ENCODE peak calls at places on chromosomes 1 and 21, in nine cellular contexts. S is body of pancreas, L is IMR-90, N is ovary, Y is transverse colon, B is upper lobe of left lung, P is breast epithelium, I is uterus, D is spleen. W is an unnamed sample.
A peak's percentile ranks its signal among the peaks of the same experiment; 100 is the strongest.

GRCh38 chr1:47618830-47619229 is 181.0 kb downstream of the FOXD2 start:
- DNase-seq in B (no peak), P (no peak), I (no peak), N (no peak), Y (no peak), D (no peak), L (no peak), S (no peak), W (peak; percentile 26)

GRCh38 chr1:157000686-157001085 is 44.9 kb downstream of the ARHGEF11 start:
- DNase-seq in I (no peak), Y (no peak), P (no peak), B (no peak), S (no peak), D (no peak), N (no peak), L (peak; percentile 32), W (no peak)

GRCh38 chr1:207058252-207058651 is 5.2 kb downstream of the PFKFB2 start:
- DNase-seq in N (no peak), L (no peak), S (no peak), B (no peak), Y (no peak), P (no peak), D (no peak), I (no peak), W (no peak)

GRCh38 chr1:8533124-8533523 is 215.2 kb downstream of the SLC45A1 start:
- DNase-seq in I (no peak), P (no peak), B (no peak), D (no peak), N (no peak), S (no peak), Y (no peak), L (no peak), W (no peak)

GRCh38 chr1:65062339-65062738 is 85.7 kb upstream of the AK4 start:
- DNase-seq in I (no peak), Y (no peak), B (no peak), D (no peak), N (no peak), S (no peak), L (no peak), P (no peak), W (no peak)

GRCh38 chr1:154006136-154006535 is 15.6 kb downstream of the RPS27 start:
- DNase-seq in B (no peak), P (no peak), N (no peak), Y (no peak), I (no peak), D (no peak), S (no peak), L (peak; percentile 86), W (no peak)

GRCh38 chr21:29697555-29698193 is 242.1 kb downstream of the GRIK1 start:
- DNase-seq in B (no peak), L (peak; percentile 9), N (no peak), Y (no peak), D (no peak), S (peak; percentile 27), P (no peak), I (no peak), W (no peak)

GRCh38 chr1:2347907-2348306 is 43.4 kb downstream of the MORN1 start:
- DNase-seq in N (peak; percentile 26), Y (no peak), S (no peak), I (no peak), B (peak; percentile 59), P (no peak), D (no peak), L (no peak), W (no peak)

GRCh38 chr21:40333731-40334130 is 466.5 kb downstream of the PCP4 start:
- DNase-seq in N (no peak), Y (no peak), D (no peak), S (no peak), B (no peak), I (no peak), P (no peak), L (no peak), W (no peak)

GRCh38 chr1:207806531-207807394 is 54.9 kb downstream of the CD46 start:
- DNase-seq in Y (no peak), D (no peak), I (no peak), S (no peak), L (peak; percentile 53), P (no peak), N (no peak), B (no peak), W (peak; percentile 89)

GRCh38 chr21:38042246-38042645 is 126.0 kb upstream of the KCNJ6 start:
- DNase-seq in S (no peak), L (no peak), N (no peak), D (no peak), B (no peak), I (no peak), Y (no peak), P (no peak), W (no peak)

GRCh38 chr1:88330201-88330600 is 353.9 kb upstream of the PKN2 start:
- DNase-seq in D (no peak), Y (no peak), S (no peak), I (no peak), P (no peak), B (no peak), L (no peak), N (no peak), W (no peak)

GRCh38 chr1:42380617-42381423 is at the start of gene RIMKLA:
- DNase-seq in Y (peak; percentile 69), P (peak; percentile 27), I (no peak), N (peak; percentile 50), B (peak; percentile 93), S (peak; percentile 76), L (peak; percentile 6), D (peak; percentile 81), W (no peak)

DNA sequence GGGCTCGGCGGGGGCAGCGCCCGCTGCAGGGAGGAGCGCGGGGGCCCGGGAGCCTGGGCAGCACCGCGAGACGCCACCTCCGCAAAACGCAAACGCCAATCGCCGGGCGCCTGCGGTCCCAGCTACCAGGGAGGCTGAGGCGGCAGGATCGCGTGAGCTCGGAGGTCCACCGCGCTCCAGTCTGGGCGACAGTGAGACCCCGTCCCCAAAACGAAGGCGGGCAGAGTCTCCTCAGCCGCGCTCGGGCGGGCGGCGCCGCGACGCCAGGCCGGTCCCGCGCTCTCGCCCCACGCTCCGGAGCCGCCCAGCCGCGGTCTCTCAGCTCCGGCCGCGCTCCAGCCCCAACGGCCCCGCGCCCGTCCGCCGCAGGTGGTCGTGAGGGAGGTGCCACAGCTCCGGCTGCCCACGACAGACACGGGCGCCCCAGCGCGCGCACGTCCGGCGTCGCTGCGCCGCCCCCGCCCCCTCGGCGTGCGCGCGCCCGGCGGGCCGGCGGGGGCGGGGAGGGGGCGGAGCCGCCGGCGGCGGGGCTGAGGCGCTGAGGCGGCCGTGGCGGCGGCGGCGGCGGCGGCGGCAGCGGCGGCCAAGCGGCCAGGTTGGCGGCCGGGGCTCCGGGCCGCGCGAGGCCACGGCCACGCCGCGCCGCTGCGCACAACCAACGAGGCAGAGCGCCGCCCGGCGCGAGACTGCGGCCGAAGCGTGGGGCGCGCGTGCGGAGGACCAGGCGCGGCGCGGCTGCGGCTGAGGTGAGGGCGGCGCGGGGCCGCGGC is at the start of gene ADARB1:
- DNase-seq in B (peak; percentile 94), N (peak; percentile 80), I (peak; percentile 50), P (peak; percentile 31), D (peak; percentile 91), L (peak; percentile 56), Y (peak; percentile 57), S (peak; percentile 68), W (no peak)
- TF ChIP-seq POLR2A in B (peak; percentile 47), N (peak; percentile 59), I (peak; percentile 88), P (no peak), D (peak; percentile 35), L (peak; percentile 86), Y (no peak), S (no peak), W (no peak)

GRCh38 chr1:6601049-6601864 is 1.4 kb downstream of the KLHL21 start:
- DNase-seq in N (peak; percentile 80), D (peak; percentile 91), Y (peak; percentile 78), L (peak; percentile 97), P (peak; percentile 90), I (peak; percentile 87), S (peak; percentile 89), B (peak; percentile 87), W (peak; percentile 96)

GRCh38 chr1:6596886-6597776 is 5.5 kb downstream of the KLHL21 start:
- DNase-seq in N (no peak), I (no peak), D (no peak), B (peak; percentile 36), L (no peak), Y (no peak), P (no peak), S (no peak), W (no peak)

GRCh38 chr1:6597777-6598131 is 4.9 kb downstream of the KLHL21 start:
- DNase-seq in S (no peak), Y (no peak), I (no peak), N (no peak), L (no peak), P (no peak), D (no peak), B (no peak), W (no peak)

GRCh38 chr1:6600410-6601048 is 2.1 kb downstream of the KLHL21 start:
- DNase-seq in Y (no peak), I (no peak), D (no peak), S (no peak), B (no peak), N (no peak), P (no peak), L (peak; percentile 27), W (no peak)

GRCh38 chr1:6599141-6599975 is 3.3 kb downstream of the KLHL21 start:
- DNase-seq in L (no peak), S (peak; percentile 48), P (no peak), I (no peak), N (no peak), B (peak; percentile 74), D (peak; percentile 87), Y (peak; percentile 49), W (no peak)
- H3K4me1 ChIP-seq in L (peaks cover 11% of the 10 kb centered on the region), S (peaks cover 64% of the 10 kb centered on the region), P (peaks cover 15% of the 10 kb centered on the region), I (peaks cover 31% of the 10 kb centered on the region), N (peaks cover 24% of the 10 kb centered on the region), B (peaks cover 71% of the 10 kb centered on the region), D (peaks cover 91% of the 10 kb centered on the region), Y (peaks cover 63% of the 10 kb centered on the region), W (peaks cover 66% of the 10 kb centered on the region)

DNA sequence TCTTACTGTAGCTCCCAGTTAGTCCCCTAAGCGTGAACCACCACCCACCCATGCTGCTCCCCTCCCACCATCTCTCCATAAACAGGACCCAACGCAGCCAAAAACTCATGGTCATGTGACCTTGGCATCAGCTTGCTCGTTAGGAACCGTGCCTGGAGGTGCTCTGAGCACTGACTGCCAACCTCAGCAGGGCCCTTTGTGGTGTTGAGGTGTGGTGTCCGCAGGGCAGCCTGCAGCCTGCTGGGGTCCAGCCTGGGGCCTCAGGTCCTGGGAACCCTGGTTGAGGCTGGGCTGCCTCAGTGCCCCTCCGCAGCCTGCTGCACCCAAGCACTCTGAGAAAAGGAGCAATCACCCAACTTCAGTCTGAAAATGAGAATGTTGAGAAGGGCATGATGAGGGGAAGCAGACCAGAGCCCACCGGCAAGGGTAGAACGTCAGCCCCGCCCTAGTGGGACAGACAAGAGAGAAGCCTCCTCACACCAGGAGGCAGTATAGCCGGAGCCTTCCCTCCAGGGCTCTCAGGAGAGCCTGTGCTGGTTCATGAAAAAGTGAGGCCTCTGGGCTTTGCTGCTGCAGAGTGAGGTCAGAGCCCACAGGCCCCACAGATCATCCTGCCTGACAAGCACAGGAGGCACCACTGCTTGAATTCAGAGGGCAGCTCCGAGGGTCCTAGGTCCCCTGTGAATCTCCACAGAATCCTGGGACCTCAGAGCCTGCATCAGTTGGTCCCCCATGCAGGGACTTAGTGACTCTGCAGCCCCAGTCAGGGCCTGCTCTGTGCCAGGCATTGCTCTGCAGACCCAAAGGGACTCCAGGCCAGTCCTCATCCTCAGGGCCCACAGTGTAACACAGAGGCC is 4.9 kb upstream of the COL6A2 start:
- DNase-seq in S (no peak), Y (no peak), P (peak; percentile 15), N (peak; percentile 60), B (peak; percentile 50), L (no peak), D (no peak), I (peak; percentile 78), W (peak; percentile 92)
- H3K4me3 ChIP-seq in S (no peak overlapping the region), Y (no peak overlapping the region), P (no peak overlapping the region), N (no peak overlapping the region), B (no peak overlapping the region), L (no peak overlapping the region), D (no peak overlapping the region), I (no peak overlapping the region), W (peak overlapping the region; percentile 37)

GRCh38 chr1:226408285-226409184 is 642 bp upstream of the PARP1 start:
- DNase-seq in N (no peak), I (no peak), B (peak; percentile 76), Y (no peak), L (no peak), P (peak; percentile 21), S (no peak), D (peak; percentile 90), W (no peak)
- TF ChIP-seq POLR2A in N (no peak), I (no peak), B (no peak), Y (no peak), L (no peak), P (no peak), S (peak; percentile 71), D (no peak), W (no peak)

W was measured in esophagus muscularis mucosa.